ENCODE peak calls at places on chromosome 5, in six cellular contexts. O, F, G, L, E and P are unnamed samples.

GRCh38 chr5:123543438-123543837 is 31.5 kb downstream of the CSNK1G3 start:
- DNase-seq in O (no peak), F (no peak), G (peak; percentile 57), L (no peak), E (no peak), P (peak; percentile 3)

GRCh38 chr5:16901038-16901644 is 34.9 kb downstream of the MYO10 start:
- DNase-seq in O (no peak), F (no peak), G (no peak), L (no peak), E (no peak), P (no peak)

GRCh38 chr5:91212336-91213092 is 170.6 kb downstream of the ARRDC3 start:
- DNase-seq in O (peak; percentile 91), F (peak; percentile 94), G (peak; percentile 30), L (peak; percentile 16), E (no peak), P (peak; percentile 95)

GRCh38 chr5:109604758-109605157 is 85.0 kb upstream of the MAN2A1 start:
- DNase-seq in O (no peak), F (no peak), G (peak; percentile 16), L (no peak), E (no peak), P (no peak)

GRCh38 chr5:63053019-63053638 is 474.5 kb downstream of the LRRC70 start:
- DNase-seq in O (no peak), F (no peak), G (no peak), L (no peak), E (no peak), P (no peak)

GRCh38 chr5:148778891-148779290 is 47.5 kb upstream of the ADRB2 start:
- DNase-seq in O (no peak), F (no peak), G (no peak), L (no peak), E (no peak), P (no peak)

GRCh38 chr5:171667341-171668096 is 118.1 kb upstream of the SMIM23 start:
- DNase-seq in O (peak; percentile 90), F (peak; percentile 72), G (peak; percentile 82), L (peak; percentile 44), E (no peak), P (peak; percentile 94)

GRCh38 chr5:172441262-172441751 is 13.0 kb downstream of the SH3PXD2B start:
- DNase-seq in O (no peak), F (no peak), G (no peak), L (no peak), E (no peak), P (no peak)

GRCh38 chr5:140295414-140295813 is 7.5 kb downstream of the PFDN1 start:
- DNase-seq in O (peak; percentile 98), F (peak; percentile 99), G (peak; percentile 93), L (no peak), E (no peak), P (peak; percentile 98)

GRCh38 chr5:144230806-144231205 is 60.1 kb downstream of the KCTD16 start:
- DNase-seq in O (no peak), F (no peak), G (no peak), L (no peak), E (no peak), P (no peak)

GRCh38 chr5:115246361-115246991 is 16.2 kb downstream of the PGGT1B start:
- DNase-seq in O (peak; percentile 11), F (peak; percentile 48), G (peak; percentile 26), L (peak; percentile 42), E (peak; percentile 35), P (peak; percentile 60)

GRCh38 chr5:171680485-171680884 is 105.1 kb upstream of the SMIM23 start:
- DNase-seq in O (no peak), F (no peak), G (no peak), L (no peak), E (no peak), P (no peak)

GRCh38 chr5:89703799-89704198 is 705.8 kb downstream of the CETN3 start:
- DNase-seq in O (peak; percentile 76), F (no peak), G (no peak), L (no peak), E (no peak), P (no peak)

GRCh38 chr5:137098663-137099062 is 400.5 kb downstream of the SPOCK1 start:
- DNase-seq in O (no peak), F (no peak), G (no peak), L (no peak), E (no peak), P (no peak)

GRCh38 chr5:145856285-145856818 is 16.5 kb downstream of the GRXCR2 start:
- DNase-seq in O (peak; percentile 79), F (peak; percentile 83), G (peak; percentile 17), L (no peak), E (no peak), P (peak; percentile 55)

GRCh38 chr5:127934791-127935256 is 148.7 kb upstream of the SLC12A2 start:
- DNase-seq in O (peak; percentile 77), F (peak; percentile 63), G (peak; percentile 97), L (no peak), E (peak; percentile 94), P (peak; percentile 51)

GRCh38 chr5:108094808-108095207 is 287.1 kb downstream of the FBXL17 start:
- DNase-seq in O (no peak), F (no peak), G (no peak), L (no peak), E (no peak), P (no peak)

DNA sequence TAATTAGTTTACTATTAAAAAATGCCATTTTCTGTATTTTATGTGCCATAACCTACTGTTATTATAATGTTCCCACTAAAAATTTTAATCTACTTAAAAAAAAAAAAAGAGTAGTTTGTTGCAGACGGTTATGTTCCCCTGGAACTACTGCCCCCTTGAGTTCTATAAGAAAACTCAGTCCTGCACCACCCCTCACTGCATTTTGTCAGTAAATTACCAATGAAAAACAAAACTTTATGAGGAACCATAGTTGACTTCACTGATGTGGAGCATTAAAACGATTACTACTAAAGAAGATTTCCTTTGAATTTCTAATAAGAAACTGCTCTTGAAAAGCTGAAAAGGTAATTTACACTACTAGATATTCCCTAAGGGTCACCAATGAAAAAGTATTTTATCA is 288.7 kb downstream of the FBXL17 start:
- DNase-seq in O (peak; percentile 5), F (peak; percentile 47), G (no peak), L (peak; percentile 41), E (peak; percentile 6), P (peak; percentile 32)
- TF ChIP-seq CTCF in O (peak; percentile 46), F (peak; percentile 54), G (peak; percentile 26), L (peak; percentile 65), E (peak; percentile 12), P (peak; percentile 61)

GRCh38 chr5:14414615-14415515 is 166.7 kb upstream of the OTULINL start:
- DNase-seq in O (no peak), F (no peak), G (no peak), L (no peak), E (no peak), P (no peak)

GRCh38 chr5:14415516-14416074 is 166.0 kb upstream of the OTULINL start:
- DNase-seq in O (no peak), F (no peak), G (no peak), L (no peak), E (no peak), P (peak; percentile 35)

GRCh38 chr5:14417232-14417730 is 164.3 kb upstream of the OTULINL start:
- DNase-seq in O (peak; percentile 74), F (peak; percentile 71), G (no peak), L (peak; percentile 88), E (no peak), P (peak; percentile 39)

GRCh38 chr5:14417792-14418765 is 163.5 kb upstream of the OTULINL start:
- DNase-seq in O (peak; percentile 57), F (peak; percentile 55), G (no peak), L (peak; percentile 62), E (no peak), P (peak; percentile 62)

DNA sequence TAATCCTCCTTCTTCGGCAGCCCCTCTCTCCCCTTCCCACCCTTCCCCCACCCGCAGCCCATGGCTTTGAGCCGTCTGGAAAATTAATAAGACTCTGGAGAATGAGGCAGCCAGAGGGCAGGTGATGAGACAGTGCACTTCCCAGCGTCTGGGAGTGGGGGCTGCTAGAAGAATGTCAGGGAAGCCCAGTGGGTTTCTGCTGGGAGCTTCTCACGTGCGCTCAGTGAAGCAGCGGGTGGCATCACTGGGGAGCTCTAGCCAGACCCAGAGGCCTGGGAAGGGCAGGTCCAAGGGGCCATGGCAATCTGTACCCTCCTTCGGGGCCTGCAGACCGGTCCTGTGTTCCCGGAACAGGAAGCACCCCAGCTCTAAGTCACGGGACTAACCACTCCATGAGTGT is 164.9 kb upstream of the OTULINL start:
- DNase-seq in O (no peak), F (no peak), G (no peak), L (no peak), E (no peak), P (peak; percentile 23)
- H3K9ac ChIP-seq in O (peak overlapping the region; percentile 69), F (no peak overlapping the region), G (no peak overlapping the region), L (peak overlapping the region; percentile 50), E (no peak overlapping the region), P (no peak overlapping the region)

DNA sequence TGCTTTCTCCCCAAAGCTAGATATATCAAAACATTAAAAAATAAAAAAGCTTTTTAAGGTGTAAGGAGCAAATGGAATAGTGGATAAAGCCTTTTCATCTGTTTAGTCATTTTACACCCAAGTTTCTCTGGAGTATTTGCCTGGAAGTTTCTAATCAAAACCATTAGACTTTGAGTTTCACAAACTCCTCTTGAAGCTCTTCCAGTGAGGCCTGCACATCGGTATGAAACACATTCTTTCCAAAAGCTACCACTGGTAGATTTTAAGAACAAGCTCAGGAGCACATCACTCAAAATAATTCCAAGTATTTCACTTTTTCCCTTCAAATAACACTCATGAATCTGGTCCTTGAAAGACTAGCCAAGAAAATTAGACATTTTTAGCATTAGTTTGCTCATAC is 5.7 kb downstream of the TRIM52 start:
- DNase-seq in O (no peak), F (no peak), G (no peak), L (no peak), E (no peak), P (no peak)
- H4K20me1 ChIP-seq in O (peaks cover 94% of the 10 kb centered on the region), F (peaks cover 74% of the 10 kb centered on the region), G (peaks cover 4% of the 10 kb centered on the region), L (peaks cover 87% of the 10 kb centered on the region), E (peaks cover 18% of the 10 kb centered on the region), P (no peaks in the 10 kb centered on the region)

DNA sequence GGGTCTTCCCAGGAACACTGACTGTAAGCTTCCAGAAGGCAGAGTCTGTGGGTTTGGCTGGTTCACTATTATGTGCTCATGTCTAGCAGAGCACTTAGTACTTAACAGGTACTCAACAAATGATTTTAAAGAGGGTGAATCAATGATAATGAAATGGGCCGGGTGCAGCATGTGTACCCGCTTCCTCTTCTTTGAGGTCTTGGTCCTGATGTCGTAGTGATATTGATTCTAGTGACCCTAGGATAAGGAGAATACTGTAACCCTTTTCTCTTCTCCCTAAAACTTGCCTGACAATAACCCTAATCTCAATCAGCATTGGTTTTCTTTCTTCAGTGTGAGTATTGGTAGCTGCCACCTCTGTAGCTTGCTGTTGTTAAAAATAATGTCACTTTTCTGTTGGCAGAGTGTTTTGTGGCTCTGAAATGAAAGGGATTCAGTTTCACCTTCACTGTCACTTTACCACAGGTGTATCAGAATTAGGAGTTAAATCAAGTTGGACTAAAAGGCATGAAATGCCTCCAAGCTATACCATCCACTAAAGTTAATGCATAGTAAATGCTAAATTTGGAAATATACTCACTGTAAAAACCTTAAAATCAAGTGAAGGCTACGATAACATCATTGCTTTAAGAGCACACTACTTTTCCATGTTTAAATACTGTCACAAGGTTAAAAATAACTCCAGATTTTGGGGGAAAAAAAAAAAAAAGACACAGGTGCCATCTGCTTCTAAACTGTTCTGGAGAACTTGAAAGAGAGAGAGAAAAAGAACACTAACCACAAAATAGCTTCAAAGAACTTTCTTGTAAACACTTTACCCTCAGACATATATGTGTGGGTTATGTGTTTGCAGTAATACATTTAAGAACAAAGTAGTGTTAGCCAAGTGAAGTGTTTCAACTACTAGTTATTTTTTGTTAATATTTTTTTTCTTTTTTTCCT is 6.0 kb downstream of the CAMK4 start:
- DNase-seq in O (peak; percentile 12), F (no peak), G (no peak), L (no peak), E (no peak), P (peak; percentile 18)
- TF ChIP-seq CTCF in O (no peak), F (no peak), G (no peak), L (no peak), E (no peak), P (no peak)

GRCh38 chr5:168317521-168318147 is 26.2 kb downstream of the WWC1 start:
- DNase-seq in O (peak; percentile 98), F (peak; percentile 100), G (peak; percentile 71), L (peak; percentile 74), E (peak; percentile 82), P (peak; percentile 98)
- H3K9ac ChIP-seq in O (peak overlapping the region; percentile 66), F (peak overlapping the region; percentile 40), G (no peak overlapping the region), L (peak overlapping the region; percentile 59), E (peak overlapping the region; percentile 48), P (no peak overlapping the region)